ENCODE peak calls at places on chromosomes 12 and 14, in ten cellular contexts. Z is GM13977, A is trophoblast cell, P is NCI-H2081, E is NCI-H146, M is type B pancreatic cell, G is Daoy, I is renal cortical epithelial cell, B is GOT3, C is RPMI7951. R is an unnamed sample.

GRCh38 chr12:107277850-107278249 is 184.5 kb upstream of the CRY1 start:
- DNase-seq in Z (no peak), A (no peak), P (no peak), E (no peak), M (no peak), G (peak; percentile 55), I (peak; percentile 39), B (no peak), C (peak; percentile 31), R (no peak)

GRCh38 chr12:46494424-46494823 is 121.9 kb upstream of the SLC38A2 start:
- DNase-seq in Z (no peak), A (no peak), P (no peak), E (no peak), M (no peak), G (peak; percentile 68), I (peak; percentile 49), B (no peak), C (peak; percentile 70), R (no peak)

GRCh38 chr14:61033024-61033423 is 52.0 kb downstream of the SLC38A6 start:
- DNase-seq in Z (no peak), A (no peak), P (no peak), E (no peak), M (no peak), G (no peak), I (no peak), B (no peak), C (no peak), R (no peak)

GRCh38 chr14:66600416-66600815 is 92.5 kb downstream of the GPHN start:
- DNase-seq in Z (no peak), A (peak; percentile 60), P (no peak), E (no peak), M (no peak), G (no peak), I (peak; percentile 28), B (no peak), C (peak; percentile 12), R (no peak)

GRCh38 chr12:81896771-81897170 is 137.6 kb upstream of the PPFIA2 start:
- DNase-seq in Z (no peak), A (no peak), P (no peak), E (peak; percentile 6), M (no peak), G (no peak), I (no peak), B (no peak), C (no peak), R (peak; percentile 63)

GRCh38 chr14:100237735-100238418 is 1.1 kb upstream of the YY1 start:
- DNase-seq in Z (peak; percentile 60), A (peak; percentile 10), P (peak; percentile 55), E (peak; percentile 54), M (peak; percentile 73), G (peak; percentile 70), I (no peak), B (no peak), C (peak; percentile 58), R (peak; percentile 83)

GRCh38 chr14:36505193-36505815 is 14.7 kb downstream of the NKX2-1 start:
- DNase-seq in Z (peak; percentile 73), A (no peak), P (no peak), E (no peak), M (no peak), G (peak; percentile 76), I (no peak), B (no peak), C (no peak), R (no peak)

GRCh38 chr12:24608108-24608507 is 340.8 kb downstream of the BCAT1 start:
- DNase-seq in Z (no peak), A (no peak), P (no peak), E (no peak), M (no peak), G (no peak), I (no peak), B (no peak), C (no peak), R (no peak)

GRCh38 chr14:105860615-105861580 is 334.5 kb downstream of the TMEM121 start:
- DNase-seq in Z (peak; percentile 12), A (no peak), P (no peak), E (no peak), M (peak; percentile 51), G (no peak), I (no peak), B (no peak), C (no peak), R (no peak)

GRCh38 chr14:35750202-35750904 is 58.7 kb downstream of the RALGAPA1 start:
- DNase-seq in Z (no peak), A (no peak), P (no peak), E (no peak), M (no peak), G (no peak), I (no peak), B (no peak), C (no peak), R (no peak)

GRCh38 chr12:6372403-6373003 is 2.9 kb downstream of the SCNN1A start:
- DNase-seq in Z (no peak), A (peak; percentile 72), P (peak; percentile 71), E (peak; percentile 92), M (no peak), G (peak; percentile 91), I (peak; percentile 82), B (peak; percentile 34), C (peak; percentile 86), R (peak; percentile 95)

GRCh38 chr12:8577879-8578278 is 34.8 kb downstream of the AICDA start:
- DNase-seq in Z (no peak), A (no peak), P (no peak), E (no peak), M (no peak), G (no peak), I (no peak), B (no peak), C (no peak), R (no peak)

GRCh38 chr12:109029411-109029810 is 8.5 kb upstream of the SVOP start:
- DNase-seq in Z (no peak), A (no peak), P (no peak), E (no peak), M (no peak), G (no peak), I (no peak), B (no peak), C (no peak), R (no peak)

GRCh38 chr12:4169522-4169921 is 104.0 kb upstream of the CCND2 start:
- DNase-seq in Z (no peak), A (no peak), P (no peak), E (no peak), M (no peak), G (peak; percentile 33), I (no peak), B (no peak), C (no peak), R (no peak)

GRCh38 chr14:91946313-91947195 is 940 bp downstream of the FBLN5 start:
- DNase-seq in Z (no peak), A (no peak), P (no peak), E (no peak), M (no peak), G (no peak), I (no peak), B (no peak), C (no peak), R (peak; percentile 38)

GRCh38 chr12:63090716-63091115 is 60.3 kb downstream of the AVPR1A start:
- DNase-seq in Z (no peak), A (no peak), P (no peak), E (no peak), M (no peak), G (no peak), I (no peak), B (no peak), C (no peak), R (no peak)

R was measured in NCI-H69.